ENCODE peak calls at places on chromosomes 12 and 14, in nine cellular contexts. P, B, W, N, M, C, V, A and R are unnamed samples.

GRCh38 chr12:22228022-22228875 is 106.3 kb downstream of the ST8SIA1 start:
- DNase-seq in P (no peak), B (no peak), W (no peak), N (peak), M (no peak), C (no peak), V (no peak), A (no peak), R (no peak)

GRCh38 chr12:69935651-69936100 is 110.6 kb downstream of the MYRFL start:
- DNase-seq in P (no peak), B (no peak), W (no peak), N (no peak), M (no peak), C (no peak), V (no peak), A (no peak), R (no peak)

GRCh38 chr12:19971396-19971802 is 396.9 kb upstream of the PDE3A start:
- DNase-seq in P (no peak), B (peak), W (no peak), N (no peak), M (no peak), C (no peak), V (peak), A (no peak), R (peak)

GRCh38 chr14:69561893-69562292 is 12.8 kb downstream of the CCDC177 start:
- DNase-seq in P (no peak), B (no peak), W (no peak), N (no peak), M (no peak), C (no peak), V (no peak), A (no peak), R (no peak)

GRCh38 chr14:51473351-51473750 is 178.4 kb upstream of the FRMD6 start:
- DNase-seq in P (no peak), B (no peak), W (no peak), N (no peak), M (no peak), C (no peak), V (no peak), A (no peak), R (no peak)

GRCh38 chr12:91769736-91770135 is 375.9 kb downstream of the BTG1 start:
- DNase-seq in P (no peak), B (no peak), W (no peak), N (no peak), M (no peak), C (no peak), V (no peak), A (no peak), R (no peak)

GRCh38 chr14:52266782-52267181 is 716 bp upstream of the PTGDR start:
- DNase-seq in P (no peak), B (no peak), W (no peak), N (no peak), M (no peak), C (no peak), V (no peak), A (peak), R (no peak)

GRCh38 chr12:79378496-79378895 is 312.3 kb downstream of the PAWR start:
- DNase-seq in P (no peak), B (no peak), W (no peak), N (peak), M (no peak), C (no peak), V (no peak), A (no peak), R (no peak)

GRCh38 chr12:103812789-103813188 is 28.2 kb downstream of the NT5DC3 start:
- DNase-seq in P (no peak), B (no peak), W (no peak), N (no peak), M (no peak), C (no peak), V (no peak), A (no peak), R (no peak)

DNA sequence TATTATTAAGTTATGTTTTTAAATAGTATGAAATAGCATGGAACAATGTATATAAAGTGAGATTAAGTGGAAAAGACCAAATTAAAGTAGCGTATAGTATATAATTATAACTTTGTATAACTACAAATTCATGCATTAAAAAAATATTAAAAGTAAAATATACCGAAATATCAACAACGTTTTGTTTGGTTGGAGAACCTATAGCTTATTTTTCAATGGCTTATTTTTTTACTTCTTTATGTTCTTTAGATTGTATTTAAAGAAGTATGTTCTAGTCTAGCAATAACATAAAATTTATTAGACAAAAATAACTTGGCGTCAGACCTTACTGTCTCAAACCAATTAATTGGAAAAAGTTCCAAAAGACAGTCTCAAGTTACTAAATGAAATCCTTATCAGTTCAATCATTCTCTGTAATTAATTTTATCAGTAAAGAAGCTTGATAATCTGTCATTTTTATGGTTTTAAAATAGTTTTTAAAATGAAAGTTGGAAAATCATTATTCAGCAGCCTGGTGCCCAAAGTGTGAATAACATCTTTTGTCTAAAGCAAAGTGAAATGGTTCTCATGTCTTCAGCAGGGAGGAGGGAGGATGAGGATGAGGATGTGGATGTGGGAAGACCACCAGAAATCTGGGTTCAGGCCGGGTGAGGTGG is 46.7 kb downstream of the IRAK3 start:
- DNase-seq in P (no peak), B (no peak), W (no peak), N (peak), M (no peak), C (no peak), V (no peak), A (peak), R (no peak)
- TF ChIP-seq CTCF in P (no peak), B (no peak), W (no peak), N (no peak), M (no peak), C (peak), V (no peak), A (peak), R (no peak)

GRCh38 chr12:84624601-84625000 is 288.0 kb downstream of the SLC6A15 start:
- DNase-seq in P (no peak), B (no peak), W (no peak), N (no peak), M (no peak), C (no peak), V (no peak), A (no peak), R (no peak)

GRCh38 chr12:84619053-84619452 is 293.5 kb downstream of the SLC6A15 start:
- DNase-seq in P (no peak), B (no peak), W (no peak), N (no peak), M (no peak), C (no peak), V (no peak), A (no peak), R (no peak)
- TF ChIP-seq CTCF in P (no peak), B (peak), W (peak), N (peak), M (no peak), C (peak), V (no peak), A (peak), R (no peak)

GRCh38 chr12:48018618-48018995 is 14.3 kb upstream of the COL2A1 start:
- DNase-seq in P (no peak), B (no peak), W (no peak), N (no peak), M (no peak), C (no peak), V (no peak), A (no peak), R (no peak)
- TF ChIP-seq CTCF in P (no peak), B (no peak), W (no peak), N (no peak), M (no peak), C (no peak), V (no peak), A (no peak), R (no peak)

GRCh38 chr14:64246688-64247087 is 47.5 kb downstream of the ESR2 start:
- DNase-seq in P (no peak), B (no peak), W (no peak), N (no peak), M (no peak), C (no peak), V (no peak), A (no peak), R (no peak)

GRCh38 chr14:64247186-64247585 is 47.0 kb downstream of the ESR2 start:
- DNase-seq in P (no peak), B (no peak), W (no peak), N (no peak), M (no peak), C (no peak), V (peak), A (no peak), R (no peak)

GRCh38 chr14:64248689-64249088 is 45.5 kb downstream of the ESR2 start:
- DNase-seq in P (no peak), B (no peak), W (no peak), N (no peak), M (no peak), C (no peak), V (no peak), A (no peak), R (no peak)

GRCh38 chr14:64249363-64249762 is 44.8 kb downstream of the ESR2 start:
- DNase-seq in P (no peak), B (no peak), W (no peak), N (no peak), M (no peak), C (no peak), V (no peak), A (no peak), R (no peak)

GRCh38 chr14:64244279-64244678 is 49.9 kb downstream of the ESR2 start:
- DNase-seq in P (no peak), B (no peak), W (no peak), N (no peak), M (no peak), C (no peak), V (peak), A (peak), R (no peak)
- TF ChIP-seq CTCF in P (no peak), B (no peak), W (no peak), N (no peak), M (no peak), C (no peak), V (no peak), A (no peak), R (no peak)